ENCODE peak calls at places on chromosomes 13 and 19, in seven cellular contexts. Z is NCI-H748 treated with DMSO at 0.1 percent for 48 hours, Q is ACHN, E is small intestine, J is NCI-H1436, T is tibial nerve, Y is NCI-H187. O is an unnamed sample.

GRCh38 chr13:59880468-59880867 is 283.3 kb downstream of the DIAPH3 start:
- DNase-seq in Z (no peak), Q (no peak), E (no peak), J (no peak), T (no peak), Y (no peak), O (no peak)

GRCh38 chr19:6417713-6418561 is 6.7 kb downstream of the KHSRP start:
- DNase-seq in Z (no peak), Q (peak; percentile 35), E (no peak), J (no peak), T (no peak), Y (no peak), O (no peak)

GRCh38 chr13:50162001-50162400 is 146.8 kb downstream of the KCNRG start:
- DNase-seq in Z (no peak), Q (no peak), E (no peak), J (no peak), T (no peak), Y (no peak), O (no peak)

GRCh38 chr19:45189971-45190370 is 11.4 kb downstream of the BLOC1S3 start:
- DNase-seq in Z (no peak), Q (no peak), E (no peak), J (no peak), T (no peak), Y (no peak), O (no peak)

GRCh38 chr19:2900296-2901252 is at the start of gene ZNF57:
- DNase-seq in Z (peak; percentile 87), Q (peak; percentile 97), E (peak; percentile 100), J (peak; percentile 96), T (peak; percentile 100), Y (peak; percentile 96), O (peak; percentile 98)

GRCh38 chr19:47885067-47885463 is 1.1 kb downstream of the SULT2A1 start:
- DNase-seq in Z (no peak), Q (no peak), E (peak; percentile 43), J (no peak), T (no peak), Y (no peak), O (no peak)

GRCh38 chr19:19115954-19116353 is 22.3 kb downstream of the TMEM161A start:
- DNase-seq in Z (no peak), Q (peak; percentile 25), E (peak; percentile 50), J (no peak), T (no peak), Y (no peak), O (peak; percentile 16)

GRCh38 chr19:39473443-39473960 is 7.1 kb upstream of the TIMM50 start:
- DNase-seq in Z (no peak), Q (no peak), E (no peak), J (no peak), T (no peak), Y (no peak), O (no peak)

GRCh38 chr13:40679586-40679985 is 13.1 kb upstream of the FOXO1 start:
- DNase-seq in Z (no peak), Q (no peak), E (no peak), J (no peak), T (no peak), Y (no peak), O (no peak)

GRCh38 chr13:23436680-23437079 is 3.2 kb upstream of the SACS start:
- DNase-seq in Z (no peak), Q (no peak), E (no peak), J (no peak), T (no peak), Y (no peak), O (no peak)

GRCh38 chr19:46784262-46785053 is 3.9 kb downstream of the SLC1A5 start:
- DNase-seq in Z (no peak), Q (peak; percentile 90), E (peak; percentile 66), J (no peak), T (peak; percentile 63), Y (no peak), O (peak; percentile 77)

GRCh38 chr19:38055655-38056521 is 148.9 kb downstream of the SIPA1L3 start:
- DNase-seq in Z (no peak), Q (no peak), E (no peak), J (no peak), T (no peak), Y (peak; percentile 34), O (no peak)

GRCh38 chr13:49533011-49533410 is 37.3 kb downstream of the PHF11 start:
- DNase-seq in Z (no peak), Q (no peak), E (no peak), J (no peak), T (no peak), Y (no peak), O (no peak)

GRCh38 chr13:112828756-112829155 is 138.9 kb downstream of the ATP11A start:
- DNase-seq in Z (no peak), Q (no peak), E (no peak), J (no peak), T (no peak), Y (no peak), O (no peak)

GRCh38 chr19:50882188-50882587 is 8.9 kb downstream of the KLK2 start:
- DNase-seq in Z (no peak), Q (no peak), E (no peak), J (no peak), T (no peak), Y (no peak), O (no peak)

GRCh38 chr19:51440052-51440451 is 18.2 kb downstream of the SIGLEC8 start:
- DNase-seq in Z (no peak), Q (no peak), E (no peak), J (no peak), T (no peak), Y (no peak), O (no peak)

GRCh38 chr19:49639401-49640112 is 386 bp downstream of the RRAS start:
- DNase-seq in Z (no peak), Q (peak; percentile 20), E (no peak), J (no peak), T (no peak), Y (no peak), O (no peak)

GRCh38 chr13:97600438-97601080 is 166.6 kb downstream of the RAP2A start:
- DNase-seq in Z (peak; percentile 41), Q (peak; percentile 31), E (no peak), J (no peak), T (no peak), Y (peak; percentile 17), O (no peak)

GRCh38 chr19:5170329-5170745 is 170.3 kb downstream of the PTPRS start:
- DNase-seq in Z (no peak), Q (peak; percentile 4), E (peak; percentile 12), J (no peak), T (no peak), Y (no peak), O (peak; percentile 15)

GRCh38 chr19:44904426-44904994 is 1.1 kb upstream of the APOE start:
- DNase-seq in Z (no peak), Q (no peak), E (no peak), J (no peak), T (no peak), Y (no peak), O (peak; percentile 34)

GRCh38 chr19:18441804-18442788 is 4.2 kb upstream of the ISYNA1 start:
- DNase-seq in Z (no peak), Q (no peak), E (no peak), J (no peak), T (no peak), Y (no peak), O (no peak)

GRCh38 chr19:49858591-49858985 is 7.6 kb downstream of the PTOV1 start:
- DNase-seq in Z (no peak), Q (no peak), E (no peak), J (no peak), T (peak; percentile 14), Y (no peak), O (no peak)

GRCh38 chr19:46355234-46355990 is 8.5 kb downstream of the PPP5C start:
- DNase-seq in Z (no peak), Q (no peak), E (peak; percentile 73), J (no peak), T (no peak), Y (no peak), O (no peak)

GRCh38 chr13:49165798-49166752 is 54.1 kb upstream of the MLNR start:
- DNase-seq in Z (no peak), Q (no peak), E (no peak), J (no peak), T (no peak), Y (no peak), O (no peak)

GRCh38 chr13:99371956-99372355 is 64.8 kb upstream of the GPR183 start:
- DNase-seq in Z (no peak), Q (no peak), E (no peak), J (no peak), T (no peak), Y (no peak), O (no peak)